ENCODE peak calls at places on chromosomes 13 and 19, in four cellular contexts. F is IMR-90, A is neuronal stem cell, C is H9. X is an unnamed sample.

GRCh38 chr13:43303040-43303729 is 279.8 kb downstream of the DNAJC15 start:
- DNase-seq in F (peak; percentile 70), A (peak; percentile 42), C (peak; percentile 73), X (peak; percentile 37)

GRCh38 chr19:18470787-18471186 is 32.9 kb upstream of the ISYNA1 start:
- DNase-seq in F (no peak), A (no peak), C (no peak), X (no peak)

GRCh38 chr19:3407556-3408516 is 41.5 kb downstream of the NFIC start:
- DNase-seq in F (no peak), A (no peak), C (no peak), X (no peak)

GRCh38 chr13:40812724-40813445 is 23.5 kb downstream of the SLC25A15 start:
- DNase-seq in F (peak; percentile 78), A (no peak), C (no peak), X (no peak)

GRCh38 chr13:28494861-28495585 is at the start of gene FLT1:
- DNase-seq in F (peak; percentile 38), A (peak; percentile 38), C (peak; percentile 82), X (peak; percentile 96)

GRCh38 chr13:88031980-88032562 is 360.9 kb downstream of the SLITRK5 start:
- DNase-seq in F (peak; percentile 0), A (no peak), C (no peak), X (no peak)

GRCh38 chr19:16922592-16922934 is 33.8 kb downstream of the F2RL3 start:
- DNase-seq in F (no peak), A (no peak), C (no peak), X (no peak)

GRCh38 chr19:55703790-55704215 is 28.8 kb downstream of the EPN1 start:
- DNase-seq in F (no peak), A (no peak), C (peak; percentile 77), X (peak; percentile 38)

GRCh38 chr19:18589380-18590272 is 1.0 kb downstream of the REX1BD start:
- DNase-seq in F (peak; percentile 55), A (peak; percentile 81), C (peak; percentile 93), X (peak; percentile 83)

GRCh38 chr13:73732350-73732749 is 401.9 kb downstream of the KLF12 start:
- DNase-seq in F (no peak), A (no peak), C (no peak), X (no peak)

GRCh38 chr19:8096071-8096470 is 43.5 kb downstream of the CCL25 start:
- DNase-seq in F (no peak), A (no peak), C (no peak), X (no peak)

GRCh38 chr19:593505-593904 is 3.8 kb downstream of the HCN2 start:
- DNase-seq in F (no peak), A (no peak), C (no peak), X (no peak)

GRCh38 chr19:49798574-49798973 is 14.5 kb downstream of the FUZ start:
- DNase-seq in F (no peak), A (no peak), C (no peak), X (no peak)

GRCh38 chr19:51702103-51702753 is 9.1 kb downstream of the SPACA6 start:
- DNase-seq in F (peak; percentile 24), A (no peak), C (peak; percentile 92), X (peak; percentile 90)

GRCh38 chr13:83880275-83881027 is 1.8 kb downstream of the SLITRK1 start:
- DNase-seq in F (no peak), A (no peak), C (peak; percentile 30), X (no peak)

GRCh38 chr19:48509467-48510194 is 2.0 kb downstream of the LMTK3 start:
- DNase-seq in F (no peak), A (no peak), C (peak; percentile 53), X (no peak)

GRCh38 chr19:49261602-49262001 is 63.4 kb downstream of the SLC6A16 start:
- DNase-seq in F (no peak), A (no peak), C (no peak), X (no peak)

GRCh38 chr19:55590621-55591020 is 8.7 kb downstream of the FIZ1 start:
- DNase-seq in F (no peak), A (no peak), C (peak; percentile 51), X (no peak)

GRCh38 chr19:38781058-38781457 is 7.7 kb upstream of the LGALS7 start:
- DNase-seq in F (no peak), A (no peak), C (no peak), X (no peak)

GRCh38 chr13:44306401-44307192 is 67.0 kb upstream of the SERP2 start:
- DNase-seq in F (peak; percentile 99), A (peak; percentile 17), C (peak; percentile 60), X (no peak)

GRCh38 chr19:13116282-13117175 is at the start of gene TRMT1:
- DNase-seq in F (peak; percentile 91), A (peak; percentile 89), C (peak; percentile 92), X (peak; percentile 93)

GRCh38 chr13:35781044-35781443 is 304.6 kb upstream of the MAB21L1 start:
- DNase-seq in F (peak; percentile 27), A (no peak), C (no peak), X (no peak)

GRCh38 chr13:36919206-36919832 is 719 bp downstream of the SMAD9 start:
- DNase-seq in F (peak; percentile 17), A (peak; percentile 37), C (peak; percentile 58), X (no peak)

GRCh38 chr13:112889351-112890290 is 79.4 kb upstream of the MCF2L start:
- DNase-seq in F (no peak), A (no peak), C (no peak), X (peak; percentile 11)
- H3K18ac ChIP-seq in F (no peak overlapping the region), A (peak overlapping the region; percentile 55), C (no peak overlapping the region), X (no peak overlapping the region)

GRCh38 chr19:41882568-41883462 is at the start of gene ARHGEF1:
- DNase-seq in F (no peak), A (no peak), C (no peak), X (no peak)
- H3K14ac ChIP-seq in F (peak within 1 kb of the TSS; percentile 78), A (peak within 1 kb of the TSS; percentile 84), C (no peak within 1 kb of the TSS), X (peak within 1 kb of the TSS; percentile 98)

GRCh38 chr19:34995551-34995950 is 4.6 kb upstream of the GRAMD1A start:
- DNase-seq in F (no peak), A (no peak), C (no peak), X (no peak)

GRCh38 chr19:34996978-34997640 is 3.0 kb upstream of the GRAMD1A start:
- DNase-seq in F (no peak), A (no peak), C (no peak), X (no peak)

GRCh38 chr19:34994643-34995471 is 5.3 kb upstream of the GRAMD1A start:
- DNase-seq in F (no peak), A (no peak), C (no peak), X (no peak)

GRCh38 chr19:34991542-34992333 is 8.4 kb upstream of the GRAMD1A start:
- DNase-seq in F (no peak), A (no peak), C (no peak), X (no peak)

DNA sequence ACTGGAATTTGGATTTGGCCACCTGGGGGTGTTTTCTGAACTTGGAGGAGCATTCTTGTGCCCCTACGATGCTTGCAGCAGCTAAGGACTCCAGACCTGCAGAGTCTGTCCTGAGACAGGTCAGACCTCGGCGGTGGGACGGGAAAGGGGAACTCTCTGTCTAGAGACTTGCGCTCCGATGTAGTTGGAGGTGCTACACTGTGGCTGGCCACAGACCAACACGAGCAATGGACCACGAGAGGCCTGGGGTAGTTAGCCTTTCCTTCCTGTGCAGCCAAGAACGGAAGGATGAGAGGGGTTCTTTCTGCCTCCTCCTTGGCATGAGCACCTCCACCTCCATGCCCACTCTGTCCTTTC is 5.9 kb upstream of the GRAMD1A start:
- DNase-seq in F (no peak), A (no peak), C (no peak), X (no peak)
- H3K4ac ChIP-seq in F (no peak overlapping the region), A (no peak overlapping the region), C (no peak overlapping the region), X (no peak overlapping the region)

DNA sequence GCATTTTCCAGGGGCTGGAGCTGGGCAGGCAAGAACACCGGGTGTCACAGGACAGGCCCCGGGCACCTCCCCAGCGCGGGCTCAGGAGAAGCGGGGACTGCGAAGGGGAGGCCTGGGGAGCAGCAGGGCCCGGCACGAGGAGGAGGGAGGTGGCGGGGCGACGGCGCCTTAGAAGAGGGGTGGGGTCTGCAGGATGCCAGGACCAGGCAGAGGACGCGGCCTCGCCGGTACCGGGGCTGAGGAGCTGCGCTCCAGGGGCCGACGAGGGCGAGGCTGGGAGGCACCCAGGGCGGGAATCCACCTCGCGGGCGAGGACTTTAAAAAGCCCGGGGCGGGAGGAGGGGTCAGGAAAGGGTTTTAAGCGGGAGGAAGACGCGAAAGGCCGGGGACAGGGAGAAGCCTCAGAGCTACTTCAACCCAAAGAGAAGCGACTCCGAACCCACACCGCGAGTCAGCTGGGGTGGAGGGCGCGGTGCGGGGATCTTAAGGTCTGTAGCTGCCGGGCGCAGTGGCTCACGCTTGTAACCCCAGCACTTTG is 665 bp downstream of the ZNF347 start:
- DNase-seq in F (peak; percentile 15), A (peak; percentile 20), C (peak; percentile 39), X (peak; percentile 76)
- H3K18ac ChIP-seq in F (no peak overlapping the region), A (peak overlapping the region; percentile 89), C (no peak overlapping the region), X (peak overlapping the region; percentile 87)

GRCh38 chr13:99200433-99201167 is at the start of gene UBAC2:
- DNase-seq in F (peak; percentile 91), A (peak; percentile 96), C (peak; percentile 94), X (peak; percentile 97)
- H3K14ac ChIP-seq in F (peak within 1 kb of the TSS; percentile 87), A (peak within 1 kb of the TSS; percentile 97), C (peak within 1 kb of the TSS; percentile 94), X (peak within 1 kb of the TSS; percentile 90)

GRCh38 chr19:40348961-40349507 is 539 bp downstream of the PLD3 start:
- DNase-seq in F (peak; percentile 52), A (no peak), C (no peak), X (no peak)
- H3K4ac ChIP-seq in F (peak overlapping the region; percentile 83), A (no peak overlapping the region), C (no peak overlapping the region), X (peak overlapping the region; percentile 50)

X was measured in trophoblast cell.